ENCODE peak calls at places on chromosomes 2 and 18, in six cellular contexts. One of them, this sample, is unnamed.
A peak's percentile ranks its signal among the peaks of the same experiment; 100 is the strongest.

GRCh38 chr2:171057575-171057974 is 103.1 kb downstream of the TLK1 start:
- DNase-seq in uterus: no peak
- DNase-seq in GM12878: no peak
- DNase-seq in right lobe of liver: no peak
- DNase-seq in ovary: no peak
- DNase-seq in Peyer's patch: no peak
- DNase-seq in this sample: no peak

GRCh38 chr2:237995036-237995435 is 28.2 kb downstream of the UBE2F start:
- DNase-seq in GM12878: no peak
- DNase-seq in uterus: no peak
- DNase-seq in right lobe of liver: no peak
- DNase-seq in ovary: no peak
- DNase-seq in Peyer's patch: no peak
- DNase-seq in this sample: no peak

GRCh38 chr2:54513364-54513715 is 57.2 kb downstream of the SPTBN1 start:
- DNase-seq in GM12878: no peak
- DNase-seq in Peyer's patch: no peak
- DNase-seq in uterus: no peak
- DNase-seq in right lobe of liver: no peak
- DNase-seq in ovary: no peak
- DNase-seq in this sample: no peak

GRCh38 chr2:19299032-19299431 is 59.4 kb downstream of the OSR1 start:
- DNase-seq in uterus: no peak
- DNase-seq in Peyer's patch: no peak
- DNase-seq in right lobe of liver: no peak
- DNase-seq in GM12878: no peak
- DNase-seq in ovary: no peak
- DNase-seq in this sample: no peak

GRCh38 chr2:171919453-171919852 is 2.8 kb upstream of the HAT1 start:
- DNase-seq in right lobe of liver: no peak
- DNase-seq in GM12878: no peak
- DNase-seq in ovary: no peak
- DNase-seq in Peyer's patch: no peak
- DNase-seq in uterus: no peak
- DNase-seq in this sample: no peak

GRCh38 chr2:38375711-38376345 is 1.2 kb downstream of the ATL2 start:
- DNase-seq in GM12878: no peak
- DNase-seq in uterus: no peak
- DNase-seq in Peyer's patch: peak; percentile 61
- DNase-seq in right lobe of liver: peak; percentile 68
- DNase-seq in ovary: peak; percentile 64
- DNase-seq in this sample: peak; percentile 65

GRCh38 chr18:10139783-10140410 is 226.1 kb downstream of the VAPA start:
- DNase-seq in Peyer's patch: no peak
- DNase-seq in uterus: no peak
- DNase-seq in right lobe of liver: no peak
- DNase-seq in ovary: no peak
- DNase-seq in GM12878: no peak
- DNase-seq in this sample: no peak

GRCh38 chr2:73971722-73972121 is 13.0 kb upstream of the TET3 start:
- DNase-seq in Peyer's patch: no peak
- DNase-seq in right lobe of liver: no peak
- DNase-seq in GM12878: no peak
- DNase-seq in uterus: no peak
- DNase-seq in ovary: no peak
- DNase-seq in this sample: no peak

GRCh38 chr18:76459687-76460350 is 35.2 kb downstream of the ZNF516 start:
- DNase-seq in right lobe of liver: no peak
- DNase-seq in ovary: no peak
- DNase-seq in Peyer's patch: no peak
- DNase-seq in uterus: peak; percentile 56
- DNase-seq in GM12878: no peak
- DNase-seq in this sample: peak; percentile 64

GRCh38 chr2:85458611-85459563 is 40.4 kb downstream of the SH2D6 start:
- DNase-seq in right lobe of liver: no peak
- DNase-seq in uterus: no peak
- DNase-seq in Peyer's patch: no peak
- DNase-seq in ovary: no peak
- DNase-seq in GM12878: no peak
- DNase-seq in this sample: no peak

GRCh38 chr18:47689386-47689785 is 241.1 kb downstream of the SMAD2 start:
- DNase-seq in uterus: no peak
- DNase-seq in Peyer's patch: no peak
- DNase-seq in right lobe of liver: no peak
- DNase-seq in ovary: no peak
- DNase-seq in GM12878: no peak
- DNase-seq in this sample: no peak

GRCh38 chr2:1748176-1748740 is 3.9 kb upstream of the PXDN start:
- DNase-seq in uterus: no peak
- DNase-seq in ovary: no peak
- DNase-seq in GM12878: no peak
- DNase-seq in Peyer's patch: no peak
- DNase-seq in right lobe of liver: no peak
- DNase-seq in this sample: no peak

GRCh38 chr2:43110442-43110871 is 115.9 kb downstream of the ZFP36L2 start:
- DNase-seq in Peyer's patch: no peak
- DNase-seq in uterus: peak; percentile 41
- DNase-seq in right lobe of liver: no peak
- DNase-seq in ovary: peak; percentile 49
- DNase-seq in GM12878: no peak
- DNase-seq in this sample: peak; percentile 48

GRCh38 chr2:44918095-44918775 is 23.3 kb upstream of the SIX3 start:
- DNase-seq in Peyer's patch: no peak
- DNase-seq in right lobe of liver: no peak
- DNase-seq in uterus: no peak
- DNase-seq in ovary: no peak
- DNase-seq in GM12878: peak; percentile 15
- DNase-seq in this sample: no peak

GRCh38 chr2:240820014-240820606 is at the start of gene KIF1A:
- DNase-seq in right lobe of liver: no peak
- DNase-seq in uterus: no peak
- DNase-seq in GM12878: no peak
- DNase-seq in ovary: no peak
- DNase-seq in Peyer's patch: no peak
- DNase-seq in this sample: peak; percentile 64

GRCh38 chr2:165725421-165725820 is 68.6 kb downstream of the GALNT3 start:
- DNase-seq in Peyer's patch: no peak
- DNase-seq in uterus: no peak
- DNase-seq in ovary: no peak
- DNase-seq in GM12878: no peak
- DNase-seq in right lobe of liver: no peak
- DNase-seq in this sample: no peak

GRCh38 chr2:3023531-3023930 is 354.1 kb downstream of the EIPR1 start:
- DNase-seq in GM12878: no peak
- DNase-seq in Peyer's patch: no peak
- DNase-seq in right lobe of liver: no peak
- DNase-seq in uterus: no peak
- DNase-seq in ovary: no peak
- DNase-seq in this sample: no peak

DNA sequence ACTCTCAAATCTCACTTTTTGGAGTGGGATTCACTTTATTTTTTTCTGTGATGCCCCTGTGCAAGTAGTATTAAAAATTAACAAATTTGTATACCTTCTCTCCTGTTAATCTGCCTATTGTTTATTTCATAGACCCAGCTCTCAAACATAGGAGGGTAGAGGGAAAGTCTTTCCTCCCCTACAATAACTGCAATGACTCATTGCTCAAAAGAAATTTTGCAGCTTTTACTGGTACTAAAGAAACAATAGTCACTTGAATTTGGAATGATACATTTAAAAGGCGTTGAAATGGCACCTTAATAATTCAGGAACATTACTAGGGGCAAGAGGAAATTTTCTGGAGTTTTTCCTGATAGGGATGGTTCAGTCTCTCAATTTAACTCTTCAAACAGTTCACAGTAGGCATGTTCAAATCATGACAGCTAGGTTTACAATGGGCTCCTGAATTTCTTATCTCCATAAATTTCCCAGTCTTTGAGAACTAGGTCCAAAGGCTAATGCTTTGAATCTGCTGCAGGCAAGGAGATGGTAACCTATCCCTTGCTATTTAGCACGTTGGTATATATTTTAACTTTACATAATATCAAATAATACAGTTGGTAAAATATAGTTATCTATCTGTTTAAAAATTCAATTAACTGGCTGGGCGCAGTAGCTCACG is 88.8 kb downstream of the CHN1 start:
- DNase-seq in GM12878: no peak
- DNase-seq in uterus: no peak
- DNase-seq in Peyer's patch: no peak
- DNase-seq in ovary: no peak
- DNase-seq in right lobe of liver: no peak
- DNase-seq in this sample: no peak
- TF ChIP-seq POLR2A in GM12878: no peak
- TF ChIP-seq POLR2A in uterus: no peak
- TF ChIP-seq POLR2A in Peyer's patch: no peak
- TF ChIP-seq POLR2A in ovary: no peak
- TF ChIP-seq POLR2A in right lobe of liver: no peak
- TF ChIP-seq POLR2A in this sample: no peak

GRCh38 chr2:137255345-137255744 is 490.0 kb downstream of the THSD7B start:
- DNase-seq in GM12878: no peak
- DNase-seq in ovary: no peak
- DNase-seq in Peyer's patch: no peak
- DNase-seq in right lobe of liver: no peak
- DNase-seq in uterus: no peak
- DNase-seq in this sample: no peak
- H3K27ac ChIP-seq in GM12878: no peak overlapping the region
- H3K27ac ChIP-seq in ovary: no peak overlapping the region
- H3K27ac ChIP-seq in Peyer's patch: no peak overlapping the region
- H3K27ac ChIP-seq in right lobe of liver: no peak overlapping the region
- H3K27ac ChIP-seq in uterus: no peak overlapping the region
- H3K27ac ChIP-seq in this sample: no peak overlapping the region

GRCh38 chr18:26546875-26547301 is 1.5 kb downstream of the KCTD1 start:
- DNase-seq in Peyer's patch: no peak
- DNase-seq in uterus: no peak
- DNase-seq in GM12878: no peak
- DNase-seq in right lobe of liver: peak; percentile 55
- DNase-seq in ovary: peak; percentile 37
- DNase-seq in this sample: no peak

GRCh38 chr18:26547302-26548143 is 830 bp downstream of the KCTD1 start:
- DNase-seq in GM12878: no peak
- DNase-seq in Peyer's patch: peak; percentile 29
- DNase-seq in right lobe of liver: peak; percentile 72
- DNase-seq in uterus: peak; percentile 67
- DNase-seq in ovary: peak; percentile 81
- DNase-seq in this sample: peak; percentile 79

GRCh38 chr18:26549486-26550435 is 1.4 kb upstream of the KCTD1 start:
- DNase-seq in ovary: peak; percentile 70
- DNase-seq in uterus: peak; percentile 59
- DNase-seq in right lobe of liver: peak; percentile 64
- DNase-seq in GM12878: no peak
- DNase-seq in Peyer's patch: no peak
- DNase-seq in this sample: peak; percentile 71

GRCh38 chr18:26549103-26549485 is 741 bp upstream of the KCTD1 start:
- DNase-seq in right lobe of liver: peak; percentile 52
- DNase-seq in ovary: no peak
- DNase-seq in Peyer's patch: no peak
- DNase-seq in uterus: peak; percentile 26
- DNase-seq in GM12878: no peak
- DNase-seq in this sample: peak; percentile 30

GRCh38 chr18:26548144-26549102 is at the start of gene KCTD1:
- DNase-seq in right lobe of liver: peak; percentile 89
- DNase-seq in ovary: peak; percentile 82
- DNase-seq in uterus: peak; percentile 67
- DNase-seq in Peyer's patch: peak; percentile 39
- DNase-seq in GM12878: no peak
- DNase-seq in this sample: peak; percentile 90
- TF ChIP-seq POLR2A in right lobe of liver: no peak
- TF ChIP-seq POLR2A in ovary: no peak
- TF ChIP-seq POLR2A in uterus: no peak
- TF ChIP-seq POLR2A in Peyer's patch: no peak
- TF ChIP-seq POLR2A in GM12878: peak; percentile 46
- TF ChIP-seq POLR2A in this sample: peak; percentile 10

GRCh38 chr2:218828477-218828778 is 3.2 kb downstream of the PRKAG3 start:
- DNase-seq in GM12878: no peak
- DNase-seq in ovary: no peak
- DNase-seq in Peyer's patch: no peak
- DNase-seq in uterus: no peak
- DNase-seq in right lobe of liver: no peak
- DNase-seq in this sample: no peak
- H3K27ac ChIP-seq in GM12878: no peak overlapping the region
- H3K27ac ChIP-seq in ovary: no peak overlapping the region
- H3K27ac ChIP-seq in Peyer's patch: no peak overlapping the region
- H3K27ac ChIP-seq in uterus: no peak overlapping the region
- H3K27ac ChIP-seq in right lobe of liver: no peak overlapping the region
- H3K27ac ChIP-seq in this sample: no peak overlapping the region

This sample was measured in body of pancreas.